ENCODE peak calls at places on chromosomes 4 and X, in nine cellular contexts. P is NCI-H2029 treated with DMSO at 0.1 percent for 48 hours; T is cardiac fibroblast; F is CD4-positive, alpha-beta T cell; X is KG1; V is Right ventricle myocardium superior; H is RKO; B is NCI-H1417; W is natural killer cell. Q is an unnamed sample.
A peak's percentile ranks its signal among the peaks of the same experiment; 100 is the strongest.

GRCh38 chr4:127995776-127996175 is 30.6 kb downstream of the ABHD18 start:
- DNase-seq in X (no peak), F (no peak), V (no peak), T (peak; percentile 30), H (no peak), P (no peak), W (no peak), B (no peak), Q (peak; percentile 14)

GRCh38 chr4:3111461-3111860 is 37.0 kb downstream of the HTT start:
- DNase-seq in T (peak; percentile 80), B (no peak), H (no peak), F (no peak), P (peak; percentile 43), V (no peak), X (no peak), W (no peak), Q (no peak)

GRCh38 chrX:24672701-24673190 is 21.0 kb upstream of the POLA1 start:
- DNase-seq in W (no peak), V (no peak), P (no peak), X (no peak), H (no peak), B (no peak), F (no peak), T (no peak), Q (no peak)

GRCh38 chr4:16005671-16006070 is 42.7 kb upstream of the FGFBP2 start:
- DNase-seq in P (no peak), X (no peak), B (no peak), F (no peak), W (no peak), H (no peak), T (no peak), V (no peak), Q (no peak)

GRCh38 chr4:104486702-104487101 is 8.0 kb downstream of the CXXC4 start:
- DNase-seq in T (no peak), W (no peak), V (no peak), F (no peak), P (no peak), B (peak; percentile 29), H (no peak), X (no peak), Q (no peak)

GRCh38 chr4:17814140-17814539 is 3.4 kb downstream of the NCAPG start:
- DNase-seq in H (no peak), W (no peak), B (no peak), P (no peak), X (no peak), F (no peak), T (peak; percentile 82), V (no peak), Q (no peak)

GRCh38 chr4:80153800-80154546 is 43.3 kb upstream of the PRDM8 start:
- DNase-seq in F (no peak), X (no peak), P (no peak), W (no peak), H (peak; percentile 69), T (peak; percentile 66), B (peak; percentile 24), V (no peak), Q (no peak)

GRCh38 chr4:104989363-104989762 is 157.3 kb upstream of the TET2 start:
- DNase-seq in H (peak; percentile 20), B (peak; percentile 3), X (no peak), T (peak; percentile 34), W (no peak), F (no peak), V (no peak), P (peak; percentile 38), Q (no peak)

GRCh38 chrX:136691028-136691809 is 43.3 kb downstream of the CD40LG start:
- DNase-seq in P (no peak), H (peak; percentile 5), W (no peak), X (no peak), T (peak; percentile 20), V (no peak), F (no peak), B (no peak), Q (no peak)

GRCh38 chr4:140790765-140791164 is 34.6 kb upstream of the TBC1D9 start:
- DNase-seq in H (no peak), T (no peak), V (peak; percentile 68), W (no peak), B (no peak), P (no peak), F (no peak), X (no peak), Q (no peak)

GRCh38 chrX:100926453-100926852 is 2.3 kb downstream of the XKRX start:
- DNase-seq in F (no peak), T (peak; percentile 10), V (no peak), B (no peak), W (no peak), H (no peak), X (no peak), P (no peak), Q (no peak)

GRCh38 chrX:10015711-10016515 is 48.8 kb downstream of the CLDN34 start:
- DNase-seq in W (peak; percentile 17), P (no peak), V (peak; percentile 67), T (no peak), F (no peak), X (no peak), B (peak; percentile 76), H (no peak), Q (no peak)

GRCh38 chr4:3336389-3337356 is 43.9 kb downstream of the RGS12 start:
- DNase-seq in H (no peak), V (peak; percentile 4), B (no peak), T (no peak), W (no peak), X (no peak), P (no peak), F (no peak), Q (no peak)

GRCh38 chr4:81635747-81636146 is 164.0 kb upstream of the RASGEF1B start:
- DNase-seq in W (no peak), X (no peak), B (no peak), T (no peak), F (no peak), V (peak; percentile 47), P (peak; percentile 65), H (no peak), Q (no peak)

GRCh38 chr4:140806175-140806574 is 50.0 kb upstream of the TBC1D9 start:
- DNase-seq in W (no peak), H (no peak), T (no peak), F (no peak), V (no peak), B (no peak), P (no peak), X (no peak), Q (no peak)

GRCh38 chrX:56026816-56027215 is 205.3 kb upstream of the KLF8 start:
- DNase-seq in F (no peak), B (no peak), H (no peak), P (peak; percentile 1), X (no peak), V (no peak), W (no peak), T (no peak), Q (no peak)

GRCh38 chr4:54558889-54559682 is 98.7 kb upstream of the KIT start:
- DNase-seq in T (no peak), H (no peak), V (no peak), W (no peak), F (no peak), P (no peak), B (no peak), X (no peak), Q (no peak)

GRCh38 chr4:117481742-117482141 is 396.4 kb upstream of the TRAM1L1 start:
- DNase-seq in F (no peak), H (no peak), B (no peak), W (no peak), V (no peak), T (no peak), P (no peak), X (no peak), Q (no peak)

GRCh38 chrX:44945736-44946135 is 72.7 kb downstream of the KDM6A start:
- DNase-seq in P (no peak), W (no peak), T (peak; percentile 15), H (peak; percentile 16), X (no peak), B (no peak), F (no peak), V (no peak), Q (no peak)

GRCh38 chr4:79923290-79923689 is 149.7 kb downstream of the ANTXR2 start:
- DNase-seq in V (no peak), B (no peak), W (no peak), X (no peak), F (no peak), H (no peak), T (no peak), P (no peak), Q (no peak)

GRCh38 chr4:93646225-93646930 is 182.2 kb upstream of the ATOH1 start:
- DNase-seq in P (no peak), B (peak; percentile 23), X (no peak), H (no peak), W (no peak), T (no peak), F (no peak), V (no peak), Q (peak; percentile 0)

GRCh38 chr4:110619401-110620247 is 3.3 kb downstream of the PITX2 start:
- DNase-seq in B (no peak), T (no peak), V (no peak), F (no peak), X (no peak), H (peak; percentile 32), W (no peak), P (no peak), Q (no peak)

GRCh38 chrX:120560405-120560841 is 339 bp downstream of the CUL4B start:
- DNase-seq in P (peak; percentile 41), H (peak; percentile 48), B (no peak), F (peak; percentile 9), V (no peak), W (peak; percentile 23), X (no peak), T (no peak), Q (no peak)

GRCh38 chrX:138849521-138849920 is 138.0 kb upstream of the FGF13 start:
- DNase-seq in B (no peak), X (no peak), T (no peak), H (no peak), P (no peak), W (no peak), F (no peak), V (no peak), Q (no peak)

GRCh38 chr4:158666892-158667291 is 4.8 kb downstream of the C4orf46 start:
- DNase-seq in B (no peak), X (no peak), W (no peak), F (no peak), H (no peak), V (no peak), P (no peak), T (no peak), Q (no peak)

GRCh38 chr4:23937173-23937572 is 47.3 kb upstream of the PPARGC1A start:
- DNase-seq in H (no peak), B (no peak), F (no peak), X (no peak), W (no peak), V (no peak), P (no peak), T (peak; percentile 24), Q (no peak)

GRCh38 chr4:148026022-148026421 is 294.1 kb downstream of the ARHGAP10 start:
- DNase-seq in P (no peak), W (no peak), F (no peak), H (no peak), X (no peak), B (no peak), V (no peak), T (peak; percentile 76), Q (no peak)

GRCh38 chrX:9528498-9528897 is 63.6 kb downstream of the TBL1X start:
- DNase-seq in H (no peak), V (no peak), B (no peak), F (no peak), X (no peak), T (no peak), W (no peak), P (no peak), Q (no peak)

GRCh38 chrX:15349046-15349445 is 13.7 kb upstream of the PIGA start:
- DNase-seq in V (no peak), H (peak; percentile 76), P (no peak), B (peak; percentile 62), X (peak; percentile 8), F (no peak), W (no peak), T (peak; percentile 76), Q (peak; percentile 44)

GRCh38 chrX:33336783-33337182 is 125.4 kb upstream of the DMD start:
- DNase-seq in H (peak; percentile 47), X (no peak), F (no peak), W (no peak), V (no peak), T (peak; percentile 53), B (peak; percentile 57), P (no peak), Q (peak; percentile 26)

GRCh38 chr4:6272863-6273660 is 3.4 kb downstream of the WFS1 start:
- DNase-seq in P (no peak), T (peak; percentile 80), X (no peak), V (peak; percentile 39), H (peak; percentile 36), B (no peak), W (no peak), F (no peak), Q (no peak)